ENCODE peak calls at places on chromosomes 7 and 10, in five cellular contexts. One of them, this sample, is unnamed.

GRCh38 chr10:114662651-114663217 is 4.7 kb upstream of the ABLIM1 start:
- DNase-seq in heart right ventricle: no peak
- DNase-seq in GM23338: no peak
- DNase-seq in neural progenitor cell: peak; percentile 24
- DNase-seq in heart left ventricle: no peak
- DNase-seq in this sample: no peak

GRCh38 chr7:154840086-154840485 is 162.8 kb downstream of the PAXIP1 start:
- DNase-seq in heart right ventricle: no peak
- DNase-seq in GM23338: no peak
- DNase-seq in neural progenitor cell: no peak
- DNase-seq in heart left ventricle: no peak
- DNase-seq in this sample: no peak

GRCh38 chr10:27145937-27146336 is 8.2 kb downstream of the YME1L1 start:
- DNase-seq in heart right ventricle: no peak
- DNase-seq in GM23338: peak; percentile 3
- DNase-seq in neural progenitor cell: peak; percentile 80
- DNase-seq in heart left ventricle: no peak
- DNase-seq in this sample: no peak

GRCh38 chr10:38118072-38118807 is 24.1 kb downstream of the ZNF37A start:
- DNase-seq in neural progenitor cell: no peak
- DNase-seq in heart right ventricle: no peak
- DNase-seq in GM23338: peak; percentile 5
- DNase-seq in heart left ventricle: no peak
- DNase-seq in this sample: no peak

GRCh38 chr7:30231271-30231670 is 53.1 kb upstream of the ZNRF2 start:
- DNase-seq in heart left ventricle: no peak
- DNase-seq in heart right ventricle: no peak
- DNase-seq in neural progenitor cell: no peak
- DNase-seq in GM23338: no peak
- DNase-seq in this sample: no peak

GRCh38 chr10:17213646-17214349 is 12.3 kb upstream of the TRDMT1 start:
- DNase-seq in GM23338: no peak
- DNase-seq in heart right ventricle: no peak
- DNase-seq in heart left ventricle: no peak
- DNase-seq in neural progenitor cell: no peak
- DNase-seq in this sample: no peak

GRCh38 chr7:117269895-117270294 is 53.0 kb downstream of the WNT2 start:
- DNase-seq in heart right ventricle: no peak
- DNase-seq in GM23338: no peak
- DNase-seq in heart left ventricle: no peak
- DNase-seq in neural progenitor cell: no peak
- DNase-seq in this sample: no peak

GRCh38 chr7:96739609-96740008 is 30.0 kb upstream of the SEM1 start:
- DNase-seq in heart left ventricle: no peak
- DNase-seq in GM23338: peak; percentile 18
- DNase-seq in heart right ventricle: no peak
- DNase-seq in neural progenitor cell: peak; percentile 10
- DNase-seq in this sample: no peak

GRCh38 chr10:6755891-6756460 is 175.9 kb upstream of the PRKCQ start:
- DNase-seq in GM23338: no peak
- DNase-seq in heart right ventricle: no peak
- DNase-seq in heart left ventricle: no peak
- DNase-seq in neural progenitor cell: no peak
- DNase-seq in this sample: no peak

GRCh38 chr7:139950881-139951525 is 111.7 kb downstream of the PARP12 start:
- DNase-seq in GM23338: no peak
- DNase-seq in heart left ventricle: no peak
- DNase-seq in neural progenitor cell: no peak
- DNase-seq in heart right ventricle: no peak
- DNase-seq in this sample: no peak

GRCh38 chr7:148153611-148154010 is 437.0 kb upstream of the C7orf33 start:
- DNase-seq in neural progenitor cell: no peak
- DNase-seq in heart right ventricle: peak; percentile 77
- DNase-seq in GM23338: no peak
- DNase-seq in heart left ventricle: peak; percentile 89
- DNase-seq in this sample: no peak

GRCh38 chr10:103772096-103772845 is 83.1 kb downstream of the SH3PXD2A start:
- DNase-seq in GM23338: peak; percentile 96
- DNase-seq in heart left ventricle: peak; percentile 91
- DNase-seq in neural progenitor cell: peak; percentile 90
- DNase-seq in heart right ventricle: peak; percentile 87
- DNase-seq in this sample: peak; percentile 92

GRCh38 chr7:49937608-49938007 is 155.4 kb downstream of the ZPBP start:
- DNase-seq in neural progenitor cell: no peak
- DNase-seq in heart right ventricle: no peak
- DNase-seq in heart left ventricle: no peak
- DNase-seq in GM23338: no peak
- DNase-seq in this sample: no peak

GRCh38 chr10:89074120-89074519 is 83.5 kb downstream of the FAS start:
- DNase-seq in GM23338: no peak
- DNase-seq in neural progenitor cell: no peak
- DNase-seq in heart left ventricle: peak; percentile 72
- DNase-seq in heart right ventricle: peak; percentile 34
- DNase-seq in this sample: peak; percentile 66

GRCh38 chr7:369981-370621 is 80.1 kb downstream of the FOXL3 start:
- DNase-seq in GM23338: peak; percentile 45
- DNase-seq in neural progenitor cell: no peak
- DNase-seq in heart left ventricle: peak; percentile 17
- DNase-seq in heart right ventricle: no peak
- DNase-seq in this sample: no peak

GRCh38 chr10:42691361-42692120 is 53.2 kb upstream of the ZNF33B start:
- DNase-seq in GM23338: peak; percentile 0
- DNase-seq in heart left ventricle: no peak
- DNase-seq in heart right ventricle: no peak
- DNase-seq in neural progenitor cell: no peak
- DNase-seq in this sample: no peak

GRCh38 chr10:3080608-3081007 is 13.3 kb downstream of the PFKP start:
- DNase-seq in GM23338: no peak
- DNase-seq in heart right ventricle: no peak
- DNase-seq in heart left ventricle: no peak
- DNase-seq in neural progenitor cell: no peak
- DNase-seq in this sample: no peak

GRCh38 chr10:97771055-97771811 is 566 bp downstream of the SFRP5 start:
- DNase-seq in heart right ventricle: no peak
- DNase-seq in GM23338: peak; percentile 71
- DNase-seq in heart left ventricle: no peak
- DNase-seq in neural progenitor cell: peak; percentile 82
- DNase-seq in this sample: no peak

GRCh38 chr7:49438281-49438680 is 335.2 kb upstream of the VWC2 start:
- DNase-seq in GM23338: no peak
- DNase-seq in heart right ventricle: no peak
- DNase-seq in neural progenitor cell: no peak
- DNase-seq in heart left ventricle: no peak
- DNase-seq in this sample: no peak

GRCh38 chr7:51230723-51231122 is 85.9 kb downstream of the COBL start:
- DNase-seq in heart right ventricle: no peak
- DNase-seq in GM23338: no peak
- DNase-seq in heart left ventricle: no peak
- DNase-seq in neural progenitor cell: no peak
- DNase-seq in this sample: no peak

GRCh38 chr10:78916227-78916626 is 152.5 kb upstream of the ZMIZ1 start:
- DNase-seq in neural progenitor cell: no peak
- DNase-seq in GM23338: no peak
- DNase-seq in heart right ventricle: no peak
- DNase-seq in heart left ventricle: no peak
- DNase-seq in this sample: no peak

GRCh38 chr10:78604721-78605120 is 464.0 kb upstream of the ZMIZ1 start:
- DNase-seq in heart left ventricle: no peak
- DNase-seq in GM23338: no peak
- DNase-seq in neural progenitor cell: no peak
- DNase-seq in heart right ventricle: no peak
- DNase-seq in this sample: no peak

GRCh38 chr10:31032515-31033132 is 959 bp upstream of the ZNF438 start:
- DNase-seq in heart left ventricle: no peak
- DNase-seq in neural progenitor cell: no peak
- DNase-seq in GM23338: no peak
- DNase-seq in heart right ventricle: peak; percentile 22
- DNase-seq in this sample: no peak

GRCh38 chr10:31031666-31032514 is at the start of gene ZNF438:
- DNase-seq in heart left ventricle: peak; percentile 97
- DNase-seq in GM23338: peak; percentile 97
- DNase-seq in neural progenitor cell: peak; percentile 96
- DNase-seq in heart right ventricle: peak; percentile 97
- DNase-seq in this sample: peak; percentile 97

GRCh38 chr10:31034041-31034918 is 2.6 kb upstream of the ZNF438 start:
- DNase-seq in heart right ventricle: no peak
- DNase-seq in GM23338: no peak
- DNase-seq in heart left ventricle: no peak
- DNase-seq in neural progenitor cell: no peak
- DNase-seq in this sample: no peak

GRCh38 chr10:31031205-31031665 is 430 bp downstream of the ZNF438 start:
- DNase-seq in GM23338: no peak
- DNase-seq in heart left ventricle: no peak
- DNase-seq in neural progenitor cell: no peak
- DNase-seq in heart right ventricle: no peak
- DNase-seq in this sample: no peak

GRCh38 chr10:31033166-31033565 is 1.5 kb upstream of the ZNF438 start:
- DNase-seq in heart right ventricle: no peak
- DNase-seq in neural progenitor cell: no peak
- DNase-seq in heart left ventricle: no peak
- DNase-seq in GM23338: no peak
- DNase-seq in this sample: peak; percentile 31
- H3K4me3 ChIP-seq in heart right ventricle: peak overlapping the region; percentile 82
- H3K4me3 ChIP-seq in neural progenitor cell: peak overlapping the region; percentile 67
- H3K4me3 ChIP-seq in heart left ventricle: peak overlapping the region; percentile 67
- H3K4me3 ChIP-seq in GM23338: peak overlapping the region; percentile 74
- H3K4me3 ChIP-seq in this sample: peak overlapping the region; percentile 79

GRCh38 chr10:132467464-132468149 is 70.0 kb upstream of the INPP5A start:
- DNase-seq in heart right ventricle: no peak
- DNase-seq in heart left ventricle: peak; percentile 20
- DNase-seq in neural progenitor cell: no peak
- DNase-seq in GM23338: no peak
- DNase-seq in this sample: peak; percentile 10
- H3K27ac ChIP-seq in heart right ventricle: no peak overlapping the region
- H3K27ac ChIP-seq in heart left ventricle: no peak overlapping the region
- H3K27ac ChIP-seq in neural progenitor cell: no peak overlapping the region
- H3K27ac ChIP-seq in GM23338: no peak overlapping the region
- H3K27ac ChIP-seq in this sample: no peak overlapping the region

DNA sequence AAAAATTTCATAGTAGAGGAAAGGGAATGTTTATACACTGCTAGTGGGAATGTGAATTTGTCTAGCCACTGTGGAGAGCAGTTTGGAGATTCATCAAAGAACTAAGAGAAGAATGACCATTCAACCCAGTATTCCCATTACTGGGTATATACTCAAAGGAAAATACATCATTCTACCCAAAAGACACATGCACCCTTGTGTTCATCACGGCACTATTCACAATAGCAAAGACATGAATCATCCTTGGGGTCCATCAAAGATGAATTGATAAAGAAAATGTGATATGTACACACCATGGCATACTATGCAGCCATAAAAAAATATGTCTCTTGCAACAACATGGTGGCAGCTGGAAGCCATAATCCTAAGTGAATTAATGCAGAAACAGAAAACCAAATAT is 825.7 kb downstream of the TNS3 start:
- DNase-seq in neural progenitor cell: no peak
- DNase-seq in heart left ventricle: no peak
- DNase-seq in GM23338: no peak
- DNase-seq in heart right ventricle: no peak
- DNase-seq in this sample: no peak
- TF ChIP-seq CTCF in neural progenitor cell: no peak
- TF ChIP-seq CTCF in heart left ventricle: no peak
- TF ChIP-seq CTCF in GM23338: no peak
- TF ChIP-seq CTCF in heart right ventricle: no peak
- TF ChIP-seq CTCF in this sample: no peak

GRCh38 chr10:76111986-76112825 is 680.8 kb downstream of the LRMDA start:
- DNase-seq in neural progenitor cell: no peak
- DNase-seq in GM23338: peak; percentile 56
- DNase-seq in heart right ventricle: no peak
- DNase-seq in heart left ventricle: no peak
- DNase-seq in this sample: no peak
- H3K4me3 ChIP-seq in neural progenitor cell: no peak overlapping the region
- H3K4me3 ChIP-seq in GM23338: peak overlapping the region; percentile 43
- H3K4me3 ChIP-seq in heart right ventricle: peak overlapping the region; percentile 27
- H3K4me3 ChIP-seq in heart left ventricle: peak overlapping the region; percentile 37
- H3K4me3 ChIP-seq in this sample: no peak overlapping the region

GRCh38 chr10:121598261-121599249 is at the start of gene FGFR2:
- DNase-seq in neural progenitor cell: peak; percentile 98
- DNase-seq in GM23338: peak; percentile 92
- DNase-seq in heart left ventricle: peak; percentile 83
- DNase-seq in heart right ventricle: peak; percentile 79
- DNase-seq in this sample: peak; percentile 76
- H3K27ac ChIP-seq in neural progenitor cell: peak within 1 kb of the TSS; percentile 99
- H3K27ac ChIP-seq in GM23338: peak within 1 kb of the TSS; percentile 86
- H3K27ac ChIP-seq in heart left ventricle: no peak within 1 kb of the TSS
- H3K27ac ChIP-seq in heart right ventricle: no peak within 1 kb of the TSS
- H3K27ac ChIP-seq in this sample: no peak within 1 kb of the TSS

GRCh38 chr7:134845461-134845860 is 66.0 kb downstream of the CALD1 start:
- DNase-seq in GM23338: no peak
- DNase-seq in neural progenitor cell: no peak
- DNase-seq in heart right ventricle: no peak
- DNase-seq in heart left ventricle: no peak
- DNase-seq in this sample: no peak
- TF ChIP-seq CTCF in GM23338: peak; percentile 44
- TF ChIP-seq CTCF in neural progenitor cell: no peak
- TF ChIP-seq CTCF in heart right ventricle: no peak
- TF ChIP-seq CTCF in heart left ventricle: no peak
- TF ChIP-seq CTCF in this sample: no peak

GRCh38 chr7:103972779-103973434 is 16.6 kb downstream of the RELN start:
- DNase-seq in heart left ventricle: no peak
- DNase-seq in heart right ventricle: no peak
- DNase-seq in neural progenitor cell: no peak
- DNase-seq in GM23338: no peak
- DNase-seq in this sample: no peak
- H3K4me3 ChIP-seq in heart left ventricle: no peak overlapping the region
- H3K4me3 ChIP-seq in heart right ventricle: no peak overlapping the region
- H3K4me3 ChIP-seq in neural progenitor cell: no peak overlapping the region
- H3K4me3 ChIP-seq in GM23338: no peak overlapping the region
- H3K4me3 ChIP-seq in this sample: no peak overlapping the region